ENCODE peak calls at places on chromosomes 3 and 15, in nine cellular contexts. A is Panc1; M is PC-9; W is activated naive CD4-positive, alpha-beta T cell treated with anti-CD3 and anti-CD28 coated beads, Interleukin-2, amount 50 U/mL, for 72 hours; Y is HTR-8/SVneo; I is B cell; X is NCI-H446; B is KG1; F is foreskin fibroblast. P is an unnamed sample.

GRCh38 chr3:12875857-12876451 is 34.6 kb upstream of the RPL32 start:
- DNase-seq in B (no peak), F (no peak), Y (no peak), A (no peak), I (peak), M (no peak), W (no peak), X (no peak), P (no peak)

GRCh38 chr3:125079675-125080045 is 23.9 kb upstream of the HEG1 start:
- DNase-seq in X (no peak), Y (no peak), I (no peak), W (no peak), A (no peak), F (no peak), M (peak), B (no peak), P (no peak)

GRCh38 chr15:92669432-92669831 is 13.9 kb upstream of the FAM174B start:
- DNase-seq in M (no peak), X (no peak), W (no peak), F (no peak), Y (no peak), I (no peak), B (no peak), A (no peak), P (no peak)

GRCh38 chr15:91098451-91098850 is 1.6 kb upstream of the SV2B start:
- DNase-seq in W (no peak), B (no peak), M (no peak), F (no peak), I (no peak), A (no peak), X (no peak), Y (no peak), P (no peak)

GRCh38 chr3:182989566-182989965 is 9.2 kb upstream of the DCUN1D1 start:
- DNase-seq in A (no peak), W (no peak), Y (no peak), X (no peak), B (no peak), I (no peak), F (no peak), M (peak), P (no peak)

GRCh38 chr3:62197613-62198012 is 175.7 kb downstream of the FEZF2 start:
- DNase-seq in W (no peak), M (no peak), Y (no peak), F (no peak), I (no peak), A (no peak), B (no peak), X (no peak), P (no peak)

GRCh38 chr3:133595341-133595740 is 21.9 kb downstream of the CDV3 start:
- DNase-seq in W (no peak), M (no peak), B (no peak), F (no peak), X (no peak), I (no peak), A (no peak), Y (peak), P (no peak)

GRCh38 chr3:24237971-24238767 is 256.5 kb downstream of the THRB start:
- DNase-seq in I (peak), W (no peak), F (peak), X (no peak), Y (peak), M (peak), B (peak), A (peak), P (peak)

GRCh38 chr3:137438561-137438960 is 325.6 kb upstream of the SOX14 start:
- DNase-seq in B (no peak), F (no peak), I (no peak), X (no peak), A (no peak), Y (no peak), M (no peak), W (no peak), P (no peak)